ENCODE peak calls at places on chromosome 18, in eight cellular contexts. R, D, A, U, J, Q, V and Y are unnamed samples.

GRCh38 chr18:26051845-26052244 is 38.6 kb downstream of the SS18 start:
- DNase-seq in R (no peak), D (no peak), A (no peak), U (no peak), J (no peak), Q (peak), V (no peak), Y (no peak)

GRCh38 chr18:63339920-63340484 is 20.4 kb upstream of the BCL2 start:
- DNase-seq in R (peak), D (peak), A (peak), U (no peak), J (peak), Q (peak), V (peak), Y (peak)

GRCh38 chr18:62126776-62127175 is 60.1 kb downstream of the PIGN start:
- DNase-seq in R (no peak), D (no peak), A (no peak), U (no peak), J (no peak), Q (no peak), V (no peak), Y (no peak)

GRCh38 chr18:48896875-48897511 is 53.8 kb downstream of the SMAD7 start:
- DNase-seq in R (peak), D (peak), A (peak), U (peak), J (peak), Q (no peak), V (no peak), Y (no peak)

GRCh38 chr18:23710068-23710527 is 20.8 kb downstream of the LAMA3 start:
- DNase-seq in R (no peak), D (peak), A (peak), U (no peak), J (peak), Q (no peak), V (peak), Y (no peak)

GRCh38 chr18:57353940-57354461 is 1.6 kb downstream of the ST8SIA3 start:
- DNase-seq in R (peak), D (no peak), A (peak), U (no peak), J (peak), Q (peak), V (peak), Y (peak)

GRCh38 chr18:62370386-62370785 is 45.3 kb downstream of the TNFRSF11A start:
- DNase-seq in R (no peak), D (no peak), A (no peak), U (no peak), J (no peak), Q (no peak), V (no peak), Y (no peak)

GRCh38 chr18:48152549-48152948 is 222.1 kb upstream of the SMAD2 start:
- DNase-seq in R (no peak), D (peak), A (no peak), U (no peak), J (peak), Q (no peak), V (peak), Y (no peak)

GRCh38 chr18:37276111-37276510 is 289.5 kb downstream of the CELF4 start:
- DNase-seq in R (no peak), D (no peak), A (no peak), U (no peak), J (no peak), Q (no peak), V (no peak), Y (no peak)

GRCh38 chr18:57267368-57267767 is 85.0 kb upstream of the ST8SIA3 start:
- DNase-seq in R (no peak), D (no peak), A (no peak), U (no peak), J (no peak), Q (no peak), V (no peak), Y (peak)

GRCh38 chr18:8607776-8608682 is 1.2 kb upstream of the RAB12 start:
- DNase-seq in R (no peak), D (no peak), A (no peak), U (no peak), J (peak), Q (no peak), V (no peak), Y (no peak)

GRCh38 chr18:44823782-44824181 is 143.1 kb downstream of the SETBP1 start:
- DNase-seq in R (no peak), D (peak), A (no peak), U (no peak), J (peak), Q (no peak), V (peak), Y (no peak)

GRCh38 chr18:32576296-32576916 is 105.7 kb upstream of the GAREM1 start:
- DNase-seq in R (peak), D (peak), A (peak), U (no peak), J (peak), Q (peak), V (peak), Y (peak)

GRCh38 chr18:44959013-44959412 is 278.3 kb downstream of the SETBP1 start:
- DNase-seq in R (no peak), D (no peak), A (no peak), U (no peak), J (no peak), Q (no peak), V (no peak), Y (no peak)

GRCh38 chr18:600107-600506 is 3.3 kb downstream of the CLUL1 start:
- DNase-seq in R (no peak), D (no peak), A (no peak), U (no peak), J (no peak), Q (no peak), V (no peak), Y (no peak)

GRCh38 chr18:45774065-45774521 is 50.1 kb downstream of the SLC14A1 start:
- DNase-seq in R (no peak), D (no peak), A (no peak), U (no peak), J (peak), Q (no peak), V (peak), Y (no peak)

GRCh38 chr18:66971951-66972350 is 368.1 kb upstream of the CDH19 start:
- DNase-seq in R (no peak), D (no peak), A (no peak), U (no peak), J (no peak), Q (peak), V (no peak), Y (no peak)

GRCh38 chr18:26370037-26370436 is 143.8 kb downstream of the TAF4B start:
- DNase-seq in R (no peak), D (no peak), A (no peak), U (no peak), J (no peak), Q (no peak), V (no peak), Y (no peak)

GRCh38 chr18:14025306-14025940 is 106.8 kb downstream of the ZNF519 start:
- DNase-seq in R (peak), D (no peak), A (no peak), U (no peak), J (no peak), Q (no peak), V (no peak), Y (no peak)

GRCh38 chr18:9737814-9738160 is 29.7 kb downstream of the RAB31 start:
- DNase-seq in R (no peak), D (no peak), A (peak), U (no peak), J (no peak), Q (peak), V (no peak), Y (peak)

GRCh38 chr18:66990909-66991308 is 387.0 kb upstream of the CDH19 start:
- DNase-seq in R (no peak), D (no peak), A (no peak), U (no peak), J (no peak), Q (no peak), V (no peak), Y (no peak)

GRCh38 chr18:36297419-36298112 is at the start of gene FHOD3:
- DNase-seq in R (peak), D (peak), A (peak), U (peak), J (peak), Q (peak), V (peak), Y (peak)

GRCh38 chr18:29823671-29824070 is 1218.9 kb downstream of the DSC3 start:
- DNase-seq in R (no peak), D (peak), A (no peak), U (no peak), J (no peak), Q (no peak), V (no peak), Y (no peak)

GRCh38 chr18:21958256-21958655 is 211.1 kb upstream of the GATA6 start:
- DNase-seq in R (no peak), D (no peak), A (no peak), U (peak), J (no peak), Q (no peak), V (no peak), Y (no peak)

GRCh38 chr18:32042337-32042736 is 23.7 kb downstream of the RNF125 start:
- DNase-seq in R (no peak), D (no peak), A (no peak), U (no peak), J (no peak), Q (no peak), V (no peak), Y (no peak)

GRCh38 chr18:43805646-43806194 is 528.4 kb upstream of the SYT4 start:
- DNase-seq in R (no peak), D (peak), A (no peak), U (no peak), J (peak), Q (no peak), V (peak), Y (no peak)

GRCh38 chr18:46916551-46917107 is 678 bp downstream of the PIAS2 start:
- DNase-seq in R (no peak), D (peak), A (peak), U (no peak), J (peak), Q (peak), V (peak), Y (no peak)

GRCh38 chr18:51862311-51862710 is 477.7 kb upstream of the DCC start:
- DNase-seq in R (no peak), D (no peak), A (no peak), U (no peak), J (no peak), Q (no peak), V (no peak), Y (no peak)

GRCh38 chr18:8800041-8800441 is 94.7 kb downstream of the MTCL1 start:
- DNase-seq in R (no peak), D (no peak), A (no peak), U (no peak), J (peak), Q (no peak), V (peak), Y (no peak)

GRCh38 chr18:55634545-55634944 is 46.6 kb upstream of the TCF4 start:
- DNase-seq in R (no peak), D (peak), A (no peak), U (no peak), J (peak), Q (no peak), V (peak), Y (no peak)

GRCh38 chr18:23721711-23722479 is 32.6 kb downstream of the LAMA3 start:
- DNase-seq in R (no peak), D (no peak), A (no peak), U (no peak), J (peak), Q (no peak), V (no peak), Y (no peak)

GRCh38 chr18:44682871-44683221 is 2.2 kb downstream of the SETBP1 start:
- DNase-seq in R (peak), D (no peak), A (no peak), U (peak), J (peak), Q (no peak), V (no peak), Y (no peak)

DNA sequence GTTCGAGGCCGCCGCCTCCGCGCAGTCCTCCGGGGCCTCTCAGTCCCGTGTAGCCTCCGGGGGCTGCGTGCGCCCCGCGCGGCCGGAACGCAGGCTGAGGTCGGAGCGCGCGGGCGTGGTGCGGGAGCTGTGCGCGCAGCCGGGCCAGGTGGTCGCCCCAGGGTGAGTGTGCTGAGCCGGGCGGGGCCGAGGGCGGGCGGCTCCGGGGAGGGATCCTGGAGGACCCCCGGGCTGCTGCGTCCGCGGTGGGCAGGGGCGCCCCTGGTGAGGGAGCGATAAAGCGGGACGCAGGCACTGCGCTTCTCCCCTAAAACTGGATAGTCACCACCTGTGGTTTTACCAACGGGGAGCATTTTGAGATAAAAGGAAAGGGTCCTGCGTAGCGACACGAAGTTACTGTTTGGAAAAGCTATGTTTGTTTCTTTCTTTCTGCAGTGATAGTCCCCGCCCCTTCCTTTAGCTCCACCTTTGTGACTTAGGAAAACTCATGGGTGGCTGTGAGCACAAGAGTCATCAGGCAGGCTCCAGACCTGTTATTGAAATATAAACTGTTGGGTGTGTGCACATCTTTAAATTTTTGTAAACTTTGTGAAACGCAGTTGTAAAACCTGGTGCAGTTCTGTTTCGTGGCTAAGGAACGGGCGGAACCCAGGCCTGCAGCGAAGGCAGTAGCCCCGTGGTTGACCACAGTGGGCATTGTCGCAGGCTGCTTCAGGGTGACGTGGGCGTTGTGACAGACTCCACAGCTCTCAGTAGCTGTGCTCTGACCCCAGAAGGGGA is 687 bp downstream of the CTDP1 start:
- DNase-seq in R (peak), D (peak), A (peak), U (peak), J (peak), Q (peak), V (peak), Y (peak)
- TF ChIP-seq CTCF in R (no peak), D (no peak), A (no peak), U (no peak), J (no peak), Q (no peak), V (no peak), Y (no peak)

GRCh38 chr18:7177131-7177744 is 53.7 kb upstream of the LRRC30 start:
- DNase-seq in R (peak), D (peak), A (peak), U (no peak), J (peak), Q (peak), V (peak), Y (peak)
- TF ChIP-seq CTCF in R (peak), D (peak), A (peak), U (peak), J (peak), Q (peak), V (peak), Y (peak)

GRCh38 chr18:34322365-34323289 is 97.9 kb upstream of the NOL4 start:
- DNase-seq in R (peak), D (peak), A (peak), U (peak), J (peak), Q (peak), V (peak), Y (peak)
- TF ChIP-seq CTCF in R (peak), D (peak), A (peak), U (peak), J (peak), Q (peak), V (peak), Y (peak)

GRCh38 chr18:42736074-42736473 is 379.4 kb downstream of the RIT2 start:
- DNase-seq in R (no peak), D (peak), A (no peak), U (no peak), J (no peak), Q (no peak), V (no peak), Y (no peak)

GRCh38 chr18:42734520-42734919 is 381.0 kb downstream of the RIT2 start:
- DNase-seq in R (no peak), D (no peak), A (no peak), U (no peak), J (no peak), Q (no peak), V (no peak), Y (no peak)

GRCh38 chr18:42730272-42730671 is 385.2 kb downstream of the RIT2 start:
- DNase-seq in R (no peak), D (peak), A (no peak), U (no peak), J (no peak), Q (peak), V (peak), Y (no peak)
- TF ChIP-seq CTCF in R (no peak), D (peak), A (no peak), U (no peak), J (no peak), Q (peak), V (peak), Y (peak)

GRCh38 chr18:75884728-75885127 is 457.2 kb upstream of the SMIM21 start:
- DNase-seq in R (peak), D (no peak), A (peak), U (no peak), J (no peak), Q (no peak), V (no peak), Y (no peak)
- TF ChIP-seq CTCF in R (peak), D (no peak), A (peak), U (no peak), J (no peak), Q (no peak), V (no peak), Y (no peak)

GRCh38 chr18:3265564-3266033 is 3.7 kb downstream of the MYL12B start:
- DNase-seq in R (no peak), D (no peak), A (peak), U (no peak), J (peak), Q (no peak), V (peak), Y (no peak)

GRCh38 chr18:3261393-3262233 is at the start of gene MYL12B:
- DNase-seq in R (peak), D (peak), A (peak), U (peak), J (peak), Q (peak), V (peak), Y (peak)

GRCh38 chr18:3261035-3261392 is 919 bp upstream of the MYL12B start:
- DNase-seq in R (no peak), D (no peak), A (no peak), U (no peak), J (no peak), Q (no peak), V (no peak), Y (no peak)

GRCh38 chr18:3264362-3264761 is 2.4 kb downstream of the MYL12B start:
- DNase-seq in R (no peak), D (no peak), A (peak), U (no peak), J (peak), Q (no peak), V (no peak), Y (no peak)

GRCh38 chr18:3262234-3263171 is 570 bp downstream of the MYL12B start:
- DNase-seq in R (no peak), D (no peak), A (peak), U (no peak), J (no peak), Q (no peak), V (peak), Y (no peak)
- TF ChIP-seq CTCF in R (no peak), D (no peak), A (no peak), U (no peak), J (no peak), Q (no peak), V (no peak), Y (no peak)

DNA sequence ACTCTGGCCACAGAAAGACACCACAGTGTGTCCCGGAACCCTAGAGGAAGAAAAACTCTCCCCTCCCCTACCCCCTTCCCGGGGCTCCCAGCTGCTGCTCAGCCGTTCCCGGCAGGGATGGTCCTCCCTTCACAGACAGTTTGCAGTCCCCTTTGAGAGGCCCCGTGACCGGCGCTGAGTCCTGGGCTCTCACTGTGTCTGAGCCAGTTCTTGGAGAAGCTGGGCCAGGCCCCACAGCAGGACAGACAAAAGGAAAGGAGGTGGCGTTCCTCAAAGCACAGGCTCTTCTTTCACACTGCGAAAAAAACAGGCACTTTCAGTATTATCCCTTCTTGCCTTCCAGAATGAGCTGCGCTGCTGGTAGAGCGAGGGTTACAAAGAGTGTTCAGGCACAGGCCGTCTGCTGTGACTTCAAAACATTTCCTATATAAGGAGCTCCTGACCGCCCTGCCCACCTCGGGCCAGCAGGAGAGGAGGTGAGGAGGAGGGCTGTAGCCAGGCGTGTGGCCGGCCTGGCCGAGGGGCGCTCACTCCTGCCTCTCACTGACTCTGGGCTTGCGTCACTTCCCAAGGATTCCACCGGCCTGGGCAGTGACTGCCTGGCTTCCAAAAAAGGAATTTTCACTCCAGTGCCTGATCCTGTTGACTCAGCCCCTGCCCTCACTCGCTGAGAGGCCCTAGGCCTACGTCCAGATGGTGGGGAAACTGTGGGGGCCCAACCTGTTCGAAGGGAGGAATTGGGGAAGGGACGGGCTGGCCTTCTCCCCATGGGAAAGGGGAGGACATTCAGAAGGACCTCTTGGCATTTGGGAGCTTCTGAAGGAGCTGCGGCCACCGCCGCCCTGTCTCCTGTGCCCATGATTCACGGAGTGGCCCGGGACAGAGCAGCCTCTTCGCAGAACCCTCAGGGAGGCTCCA is 24.9 kb downstream of the CIDEA start:
- DNase-seq in R (peak), D (peak), A (no peak), U (peak), J (peak), Q (no peak), V (peak), Y (peak)
- TF ChIP-seq CTCF in R (no peak), D (no peak), A (no peak), U (no peak), J (no peak), Q (no peak), V (peak), Y (no peak)

GRCh38 chr18:24734058-24734457 is 273.6 kb downstream of the HRH4 start:
- DNase-seq in R (peak), D (peak), A (peak), U (no peak), J (peak), Q (peak), V (no peak), Y (peak)
- TF ChIP-seq CTCF in R (no peak), D (no peak), A (peak), U (no peak), J (peak), Q (no peak), V (no peak), Y (peak)

DNA sequence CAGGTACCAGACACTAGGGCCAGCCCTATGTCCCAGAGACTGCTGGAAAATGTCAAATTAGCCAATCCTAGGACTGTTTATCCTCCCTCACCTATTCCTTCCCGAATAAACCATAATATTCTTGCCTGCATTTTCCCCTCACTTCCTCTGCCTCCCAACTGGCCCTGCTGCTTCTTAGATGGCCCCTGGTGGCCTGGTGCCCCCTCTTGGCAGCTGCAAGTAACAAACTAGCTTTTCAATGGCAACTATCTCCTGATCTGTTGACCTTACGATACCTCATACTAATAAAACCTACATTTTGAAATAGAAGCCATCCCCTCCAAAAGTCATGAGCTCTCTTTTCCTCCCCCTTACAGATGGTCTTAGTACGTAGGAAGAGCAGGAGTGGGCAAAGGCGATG is 132.0 kb downstream of the ALPK2 start:
- DNase-seq in R (peak), D (peak), A (peak), U (no peak), J (peak), Q (no peak), V (peak), Y (no peak)
- TF ChIP-seq CTCF in R (no peak), D (peak), A (peak), U (no peak), J (peak), Q (peak), V (peak), Y (no peak)